ENCODE peak calls at places on chromosome 14, in six cellular contexts. N is adrenal gland, U is lung, Y is stomach, V is thoracic aorta, D is sigmoid colon. R is an unnamed sample. For H3K9me3, the result is how much of the 10 kb centered on the place peaks cover.

GRCh38 chr14:95413289-95414215 is 93.8 kb upstream of the CLMN start:
- DNase-seq in N (no peak), U (no peak), Y (no peak), V (no peak), D (no peak), R (no peak)

GRCh38 chr14:65425885-65426284 is 13.4 kb downstream of the FUT8 start:
- DNase-seq in N (no peak), U (no peak), Y (no peak), V (no peak), D (no peak), R (no peak)

GRCh38 chr14:52051861-52052260 is 17.0 kb downstream of the NID2 start:
- DNase-seq in N (no peak), U (no peak), Y (no peak), V (no peak), D (no peak), R (no peak)

GRCh38 chr14:65703996-65704395 is 291.5 kb downstream of the FUT8 start:
- DNase-seq in N (no peak), U (no peak), Y (no peak), V (no peak), D (no peak), R (no peak)

GRCh38 chr14:22699801-22700564 is 55.8 kb upstream of the OR6J1 start:
- DNase-seq in N (no peak), U (no peak), Y (no peak), V (no peak), D (no peak), R (no peak)

GRCh38 chr14:47278233-47278842 is 397.1 kb downstream of the MDGA2 start:
- DNase-seq in N (peak), U (peak), Y (peak), V (no peak), D (no peak), R (no peak)

GRCh38 chr14:103091041-103091882 is 3.3 kb upstream of the EXOC3L4 start:
- DNase-seq in N (peak), U (peak), Y (peak), V (no peak), D (no peak), R (no peak)

GRCh38 chr14:34507459-34507858 is 32.0 kb downstream of the EAPP start:
- DNase-seq in N (no peak), U (no peak), Y (no peak), V (no peak), D (peak), R (no peak)

GRCh38 chr14:52824479-52824878 is 33.1 kb upstream of the GNPNAT1 start:
- DNase-seq in N (no peak), U (no peak), Y (no peak), V (no peak), D (no peak), R (no peak)

GRCh38 chr14:105439710-105440553 is 20.3 kb downstream of the MTA1 start:
- DNase-seq in N (no peak), U (no peak), Y (no peak), V (no peak), D (no peak), R (no peak)

GRCh38 chr14:90828642-90829487 is 12.6 kb upstream of the TTC7B start:
- DNase-seq in N (peak), U (no peak), Y (peak), V (no peak), D (no peak), R (no peak)

GRCh38 chr14:56108057-56108456 is 10.2 kb upstream of the PELI2 start:
- DNase-seq in N (no peak), U (no peak), Y (no peak), V (no peak), D (no peak), R (no peak)

GRCh38 chr14:76964695-76965094 is 63.8 kb downstream of the IRF2BPL start:
- DNase-seq in N (no peak), U (no peak), Y (no peak), V (no peak), D (no peak), R (no peak)

GRCh38 chr14:20662968-20663731 is 21.2 kb upstream of the RNASE4 start:
- DNase-seq in N (peak), U (peak), Y (peak), V (no peak), D (peak), R (peak)

GRCh38 chr14:74952697-74953484 is 2.5 kb downstream of the PGF start:
- DNase-seq in N (no peak), U (no peak), Y (no peak), V (no peak), D (no peak), R (no peak)

GRCh38 chr14:99579903-99580570 is 24.0 kb downstream of the CCDC85C start:
- DNase-seq in N (no peak), U (peak), Y (peak), V (no peak), D (no peak), R (no peak)

GRCh38 chr14:92586001-92586947 is 72.7 kb downstream of the RIN3 start:
- DNase-seq in N (peak), U (no peak), Y (no peak), V (peak), D (peak), R (no peak)

GRCh38 chr14:31465113-31465512 is 7.8 kb upstream of the DTD2 start:
- DNase-seq in N (no peak), U (no peak), Y (no peak), V (no peak), D (no peak), R (no peak)

GRCh38 chr14:101483829-101484228 is 77.5 kb upstream of the DIO3 start:
- DNase-seq in N (no peak), U (no peak), Y (no peak), V (no peak), D (no peak), R (no peak)
- H3K9me3 ChIP-seq in N (under half), U (under half), Y (under half), V (under half), D (under half), R (under half)

DNA sequence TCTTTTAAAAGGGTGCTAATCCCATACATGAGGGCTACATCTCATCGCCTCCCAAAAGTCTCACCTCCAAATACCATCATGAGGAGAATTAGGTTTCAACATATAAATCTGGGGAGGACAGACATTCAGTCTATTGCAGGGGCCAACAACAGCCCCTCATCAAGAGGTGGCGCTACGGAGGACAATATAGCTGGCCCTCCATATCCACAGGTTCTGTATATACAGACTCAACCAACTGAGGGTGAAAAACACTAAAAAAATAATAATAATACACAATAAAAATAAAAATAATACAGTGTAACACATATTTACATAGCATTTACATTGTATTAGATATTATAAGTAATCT is 19.1 kb upstream of the PCNX1 start:
- DNase-seq in N (no peak), U (no peak), Y (no peak), V (no peak), D (no peak), R (no peak)
- H3K27ac ChIP-seq in N (peak), U (peak), Y (peak), V (no peak), D (peak), R (peak)

GRCh38 chr14:88551094-88551870 is 3.5 kb downstream of the PTPN21 start:
- DNase-seq in N (peak), U (peak), Y (peak), V (no peak), D (peak), R (peak)
- TF ChIP-seq CTCF in N (peak), U (no peak), Y (peak), V (peak), D (no peak), R (peak)

GRCh38 chr14:61376314-61376713 is 54.9 kb downstream of the PRKCH start:
- DNase-seq in N (no peak), U (no peak), Y (no peak), V (no peak), D (no peak), R (no peak)
- H3K9me3 ChIP-seq in N (under half), U (under half), Y (under half), V (under half), D (under half), R (under half)

GRCh38 chr14:58288106-58288792 is 10.1 kb upstream of the ARID4A start:
- DNase-seq in N (no peak), U (no peak), Y (no peak), V (no peak), D (no peak), R (no peak)
- H3K27ac ChIP-seq in N (peak), U (no peak), Y (no peak), V (no peak), D (no peak), R (no peak)

R was measured in tibial nerve.